ENCODE peak calls at places on chromosomes 16 and 17, in eight cellular contexts. One of them, this sample, is unnamed.

GRCh38 chr17:3012926-3013581 is 50.4 kb downstream of the OR1D5 start:
- DNase-seq in heart right ventricle: peak; percentile 64
- DNase-seq in MM.1S: peak; percentile 56
- DNase-seq in left ventricle myocardium inferior: peak; percentile 44
- DNase-seq in Panc1: peak; percentile 45
- DNase-seq in right atrium auricular region: peak; percentile 64
- DNase-seq in sigmoid colon: peak; percentile 77
- DNase-seq in thoracic aorta: no peak
- DNase-seq in this sample: peak; percentile 75

GRCh38 chr17:74950207-74950606 is 14.5 kb downstream of the OTOP3 start:
- DNase-seq in MM.1S: no peak
- DNase-seq in thoracic aorta: no peak
- DNase-seq in left ventricle myocardium inferior: no peak
- DNase-seq in Panc1: no peak
- DNase-seq in sigmoid colon: no peak
- DNase-seq in heart right ventricle: no peak
- DNase-seq in right atrium auricular region: no peak
- DNase-seq in this sample: no peak

GRCh38 chr16:19363741-19364140 is 53.9 kb upstream of the TMC5 start:
- DNase-seq in left ventricle myocardium inferior: no peak
- DNase-seq in MM.1S: no peak
- DNase-seq in sigmoid colon: no peak
- DNase-seq in thoracic aorta: no peak
- DNase-seq in heart right ventricle: no peak
- DNase-seq in right atrium auricular region: no peak
- DNase-seq in Panc1: no peak
- DNase-seq in this sample: no peak

GRCh38 chr17:1709403-1709891 is 730 bp downstream of the TLCD2 start:
- DNase-seq in heart right ventricle: no peak
- DNase-seq in right atrium auricular region: no peak
- DNase-seq in Panc1: no peak
- DNase-seq in left ventricle myocardium inferior: no peak
- DNase-seq in sigmoid colon: no peak
- DNase-seq in MM.1S: no peak
- DNase-seq in thoracic aorta: no peak
- DNase-seq in this sample: no peak

GRCh38 chr16:83878838-83879237 is 20.1 kb upstream of the MLYCD start:
- DNase-seq in sigmoid colon: no peak
- DNase-seq in Panc1: peak; percentile 18
- DNase-seq in heart right ventricle: no peak
- DNase-seq in MM.1S: no peak
- DNase-seq in thoracic aorta: no peak
- DNase-seq in right atrium auricular region: no peak
- DNase-seq in left ventricle myocardium inferior: no peak
- DNase-seq in this sample: no peak

GRCh38 chr17:13671771-13672170 is 70.0 kb upstream of the HS3ST3A1 start:
- DNase-seq in MM.1S: no peak
- DNase-seq in left ventricle myocardium inferior: no peak
- DNase-seq in sigmoid colon: no peak
- DNase-seq in thoracic aorta: no peak
- DNase-seq in right atrium auricular region: no peak
- DNase-seq in Panc1: no peak
- DNase-seq in heart right ventricle: no peak
- DNase-seq in this sample: no peak

GRCh38 chr16:85479972-85480726 is 133.0 kb upstream of the GSE1 start:
- DNase-seq in left ventricle myocardium inferior: no peak
- DNase-seq in right atrium auricular region: no peak
- DNase-seq in MM.1S: peak; percentile 37
- DNase-seq in sigmoid colon: no peak
- DNase-seq in thoracic aorta: no peak
- DNase-seq in Panc1: no peak
- DNase-seq in heart right ventricle: no peak
- DNase-seq in this sample: no peak

GRCh38 chr17:79799538-79800324 is 2.9 kb upstream of the CBX8 start:
- DNase-seq in heart right ventricle: no peak
- DNase-seq in right atrium auricular region: no peak
- DNase-seq in thoracic aorta: no peak
- DNase-seq in MM.1S: no peak
- DNase-seq in sigmoid colon: no peak
- DNase-seq in left ventricle myocardium inferior: no peak
- DNase-seq in Panc1: no peak
- DNase-seq in this sample: no peak

GRCh38 chr16:11386791-11387546 is 41.7 kb downstream of the RMI2 start:
- DNase-seq in left ventricle myocardium inferior: no peak
- DNase-seq in right atrium auricular region: no peak
- DNase-seq in thoracic aorta: no peak
- DNase-seq in heart right ventricle: no peak
- DNase-seq in sigmoid colon: no peak
- DNase-seq in MM.1S: no peak
- DNase-seq in Panc1: no peak
- DNase-seq in this sample: no peak

DNA sequence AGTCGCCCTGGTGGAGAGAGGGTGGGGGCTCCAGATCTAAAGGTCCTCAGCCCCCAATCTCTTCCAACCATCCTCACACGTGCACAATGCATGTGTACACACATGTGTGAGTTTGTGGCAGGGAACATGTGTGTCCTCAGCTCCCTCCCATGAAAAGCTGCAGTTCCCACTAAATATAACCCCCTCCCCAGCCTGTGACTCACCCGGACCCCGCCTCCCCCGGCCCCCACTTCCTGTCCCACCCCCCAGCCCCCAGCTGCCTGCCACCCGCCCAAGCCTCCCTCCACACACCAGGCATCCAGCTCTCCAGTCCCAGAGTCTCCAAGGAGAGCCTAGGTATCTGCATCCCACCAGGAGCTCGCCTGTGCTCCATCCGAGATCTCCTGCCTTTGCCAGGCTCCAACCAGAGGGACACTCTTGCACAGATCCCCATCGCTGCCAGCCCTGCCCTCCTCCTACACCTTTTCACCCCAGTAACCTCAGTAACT is 3.9 kb downstream of the DLG4 start:
- DNase-seq in MM.1S: no peak
- DNase-seq in heart right ventricle: no peak
- DNase-seq in left ventricle myocardium inferior: no peak
- DNase-seq in Panc1: no peak
- DNase-seq in thoracic aorta: no peak
- DNase-seq in right atrium auricular region: no peak
- DNase-seq in sigmoid colon: no peak
- DNase-seq in this sample: no peak
- H3K27ac ChIP-seq in MM.1S: no peak overlapping the region
- H3K27ac ChIP-seq in heart right ventricle: peak overlapping the region; percentile 78
- H3K27ac ChIP-seq in left ventricle myocardium inferior: peak overlapping the region; percentile 75
- H3K27ac ChIP-seq in Panc1: peak overlapping the region; percentile 73
- H3K27ac ChIP-seq in thoracic aorta: peak overlapping the region; percentile 64
- H3K27ac ChIP-seq in right atrium auricular region: peak overlapping the region; percentile 78
- H3K27ac ChIP-seq in sigmoid colon: peak overlapping the region; percentile 90
- H3K27ac ChIP-seq in this sample: peak overlapping the region; percentile 83

GRCh38 chr17:47735139-47735464 is 2.1 kb downstream of the TBX21 start:
- DNase-seq in left ventricle myocardium inferior: no peak
- DNase-seq in MM.1S: no peak
- DNase-seq in heart right ventricle: no peak
- DNase-seq in thoracic aorta: no peak
- DNase-seq in sigmoid colon: peak; percentile 18
- DNase-seq in right atrium auricular region: no peak
- DNase-seq in Panc1: no peak
- DNase-seq in this sample: no peak

GRCh38 chr17:47733414-47734288 is 615 bp downstream of the TBX21 start:
- DNase-seq in heart right ventricle: no peak
- DNase-seq in thoracic aorta: no peak
- DNase-seq in right atrium auricular region: no peak
- DNase-seq in MM.1S: no peak
- DNase-seq in Panc1: no peak
- DNase-seq in sigmoid colon: peak; percentile 58
- DNase-seq in left ventricle myocardium inferior: no peak
- DNase-seq in this sample: no peak

GRCh38 chr17:47731396-47731795 is 1.6 kb upstream of the TBX21 start:
- DNase-seq in heart right ventricle: no peak
- DNase-seq in MM.1S: no peak
- DNase-seq in sigmoid colon: no peak
- DNase-seq in left ventricle myocardium inferior: no peak
- DNase-seq in Panc1: no peak
- DNase-seq in right atrium auricular region: no peak
- DNase-seq in thoracic aorta: no peak
- DNase-seq in this sample: no peak

GRCh38 chr17:47732399-47733046 is 513 bp upstream of the TBX21 start:
- DNase-seq in Panc1: no peak
- DNase-seq in MM.1S: no peak
- DNase-seq in left ventricle myocardium inferior: no peak
- DNase-seq in right atrium auricular region: no peak
- DNase-seq in sigmoid colon: peak; percentile 39
- DNase-seq in heart right ventricle: no peak
- DNase-seq in thoracic aorta: no peak
- DNase-seq in this sample: no peak

DNA sequence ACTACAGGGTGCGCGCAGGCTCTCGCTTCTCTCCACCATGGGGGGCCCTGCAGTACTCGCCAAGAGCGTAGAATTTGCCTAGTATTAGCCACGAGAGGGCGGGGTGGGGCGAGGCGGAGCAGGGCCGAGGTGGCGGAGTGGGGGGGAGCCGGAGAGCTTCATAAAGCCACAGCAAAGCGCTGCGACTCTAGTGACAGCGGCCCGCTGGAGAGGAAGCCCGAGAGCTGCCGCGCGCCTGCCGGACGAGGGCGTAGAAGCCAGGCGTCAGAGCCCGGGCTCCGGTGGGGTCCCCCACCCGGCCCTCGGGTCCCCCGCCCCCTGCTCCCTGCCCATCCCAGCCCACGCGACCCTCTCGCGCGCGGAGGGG is at the start of gene TBX21:
- DNase-seq in MM.1S: peak; percentile 81
- DNase-seq in thoracic aorta: no peak
- DNase-seq in left ventricle myocardium inferior: peak; percentile 57
- DNase-seq in right atrium auricular region: no peak
- DNase-seq in heart right ventricle: peak; percentile 64
- DNase-seq in sigmoid colon: peak; percentile 72
- DNase-seq in Panc1: no peak
- DNase-seq in this sample: peak; percentile 63
- TF ChIP-seq CTCF in MM.1S: peak; percentile 38
- TF ChIP-seq CTCF in thoracic aorta: no peak
- TF ChIP-seq CTCF in left ventricle myocardium inferior: peak; percentile 40
- TF ChIP-seq CTCF in right atrium auricular region: no peak
- TF ChIP-seq CTCF in heart right ventricle: peak; percentile 44
- TF ChIP-seq CTCF in sigmoid colon: no peak
- TF ChIP-seq CTCF in Panc1: peak; percentile 74
- TF ChIP-seq CTCF in this sample: peak; percentile 23

GRCh38 chr16:20734782-20735181 is 6.8 kb downstream of the THUMPD1 start:
- DNase-seq in heart right ventricle: no peak
- DNase-seq in thoracic aorta: no peak
- DNase-seq in MM.1S: no peak
- DNase-seq in Panc1: no peak
- DNase-seq in left ventricle myocardium inferior: no peak
- DNase-seq in sigmoid colon: no peak
- DNase-seq in right atrium auricular region: no peak
- DNase-seq in this sample: no peak

GRCh38 chr16:20734056-20734455 is 7.6 kb downstream of the THUMPD1 start:
- DNase-seq in right atrium auricular region: no peak
- DNase-seq in thoracic aorta: no peak
- DNase-seq in sigmoid colon: no peak
- DNase-seq in MM.1S: no peak
- DNase-seq in left ventricle myocardium inferior: no peak
- DNase-seq in Panc1: no peak
- DNase-seq in heart right ventricle: no peak
- DNase-seq in this sample: no peak

GRCh38 chr16:20740007-20740883 is 1.4 kb downstream of the THUMPD1 start:
- DNase-seq in thoracic aorta: no peak
- DNase-seq in Panc1: no peak
- DNase-seq in left ventricle myocardium inferior: no peak
- DNase-seq in sigmoid colon: no peak
- DNase-seq in MM.1S: peak; percentile 64
- DNase-seq in heart right ventricle: no peak
- DNase-seq in right atrium auricular region: no peak
- DNase-seq in this sample: peak; percentile 29

GRCh38 chr16:20740901-20741491 is 622 bp downstream of the THUMPD1 start:
- DNase-seq in thoracic aorta: peak; percentile 45
- DNase-seq in right atrium auricular region: peak; percentile 88
- DNase-seq in left ventricle myocardium inferior: peak; percentile 91
- DNase-seq in MM.1S: peak; percentile 92
- DNase-seq in heart right ventricle: peak; percentile 90
- DNase-seq in sigmoid colon: peak; percentile 96
- DNase-seq in Panc1: peak; percentile 50
- DNase-seq in this sample: peak; percentile 91

DNA sequence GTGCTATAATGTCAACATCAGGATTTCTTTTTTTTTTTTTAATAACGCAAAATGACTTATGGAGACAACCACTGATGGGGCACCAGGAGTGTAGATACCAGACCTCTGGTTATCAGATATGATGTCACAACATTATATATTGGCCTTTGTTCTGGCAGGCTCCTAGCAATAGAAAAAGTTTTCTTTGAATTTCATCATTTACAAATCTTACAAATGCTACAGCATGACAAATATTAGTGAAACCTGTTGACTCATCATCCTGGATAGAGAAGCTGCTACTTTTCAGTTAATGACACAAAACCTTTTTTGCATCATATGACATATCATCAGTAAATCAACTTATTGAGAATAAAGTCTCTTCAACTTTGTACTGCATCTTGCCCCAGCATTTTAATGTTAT is 6.1 kb downstream of the THUMPD1 start:
- DNase-seq in sigmoid colon: no peak
- DNase-seq in Panc1: no peak
- DNase-seq in MM.1S: no peak
- DNase-seq in thoracic aorta: no peak
- DNase-seq in heart right ventricle: no peak
- DNase-seq in left ventricle myocardium inferior: no peak
- DNase-seq in right atrium auricular region: no peak
- DNase-seq in this sample: no peak
- H3K36me3 ChIP-seq in sigmoid colon: peaks cover 6% of the 10 kb centered on the region
- H3K36me3 ChIP-seq in Panc1: peaks cover 27% of the 10 kb centered on the region
- H3K36me3 ChIP-seq in MM.1S: peaks cover 23% of the 10 kb centered on the region
- H3K36me3 ChIP-seq in thoracic aorta: peaks cover 24% of the 10 kb centered on the region
- H3K36me3 ChIP-seq in heart right ventricle: peaks cover 85% of the 10 kb centered on the region
- H3K36me3 ChIP-seq in left ventricle myocardium inferior: peaks cover 50% of the 10 kb centered on the region
- H3K36me3 ChIP-seq in right atrium auricular region: peaks cover 46% of the 10 kb centered on the region
- H3K36me3 ChIP-seq in this sample: peaks cover 32% of the 10 kb centered on the region

GRCh38 chr16:16096858-16097213 is 126.5 kb downstream of the ABCC6 start:
- DNase-seq in MM.1S: no peak
- DNase-seq in thoracic aorta: no peak
- DNase-seq in heart right ventricle: no peak
- DNase-seq in Panc1: no peak
- DNase-seq in right atrium auricular region: no peak
- DNase-seq in left ventricle myocardium inferior: no peak
- DNase-seq in sigmoid colon: no peak
- DNase-seq in this sample: no peak

GRCh38 chr16:16096161-16096857 is 127.0 kb downstream of the ABCC6 start:
- DNase-seq in left ventricle myocardium inferior: peak; percentile 22
- DNase-seq in MM.1S: no peak
- DNase-seq in sigmoid colon: peak; percentile 92
- DNase-seq in Panc1: no peak
- DNase-seq in right atrium auricular region: no peak
- DNase-seq in thoracic aorta: peak; percentile 49
- DNase-seq in heart right ventricle: no peak
- DNase-seq in this sample: peak; percentile 85

GRCh38 chr16:16093625-16094332 is 129.5 kb downstream of the ABCC6 start:
- DNase-seq in right atrium auricular region: no peak
- DNase-seq in Panc1: no peak
- DNase-seq in sigmoid colon: no peak
- DNase-seq in MM.1S: no peak
- DNase-seq in thoracic aorta: no peak
- DNase-seq in heart right ventricle: no peak
- DNase-seq in left ventricle myocardium inferior: no peak
- DNase-seq in this sample: peak; percentile 73

GRCh38 chr16:16092925-16093624 is 130.2 kb downstream of the ABCC6 start:
- DNase-seq in Panc1: no peak
- DNase-seq in thoracic aorta: no peak
- DNase-seq in heart right ventricle: no peak
- DNase-seq in left ventricle myocardium inferior: no peak
- DNase-seq in right atrium auricular region: no peak
- DNase-seq in sigmoid colon: no peak
- DNase-seq in MM.1S: no peak
- DNase-seq in this sample: peak; percentile 93

GRCh38 chr16:16095646-16096045 is 127.6 kb downstream of the ABCC6 start:
- DNase-seq in Panc1: no peak
- DNase-seq in MM.1S: no peak
- DNase-seq in thoracic aorta: no peak
- DNase-seq in sigmoid colon: no peak
- DNase-seq in left ventricle myocardium inferior: no peak
- DNase-seq in right atrium auricular region: no peak
- DNase-seq in heart right ventricle: no peak
- DNase-seq in this sample: peak; percentile 21
- H3K27ac ChIP-seq in Panc1: peak overlapping the region; percentile 7
- H3K27ac ChIP-seq in MM.1S: no peak overlapping the region
- H3K27ac ChIP-seq in thoracic aorta: peak overlapping the region; percentile 89
- H3K27ac ChIP-seq in sigmoid colon: peak overlapping the region; percentile 83
- H3K27ac ChIP-seq in left ventricle myocardium inferior: no peak overlapping the region
- H3K27ac ChIP-seq in right atrium auricular region: peak overlapping the region; percentile 24
- H3K27ac ChIP-seq in heart right ventricle: no peak overlapping the region
- H3K27ac ChIP-seq in this sample: peak overlapping the region; percentile 88